ENCODE peak calls at places on chromosomes 2 and 18, in ten cellular contexts. X, E, H, I, N, G, J, M, C and R are unnamed samples.

GRCh38 chr18:31225668-31226067 is 63.0 kb upstream of the DSC1 start:
- DNase-seq in X (no peak), E (no peak), H (no peak), I (no peak), N (no peak), G (no peak), J (peak), M (peak), C (no peak), R (no peak)

GRCh38 chr2:189624648-189625355 is 36.5 kb upstream of the ASNSD1 start:
- DNase-seq in X (no peak), E (no peak), H (no peak), I (peak), N (no peak), G (no peak), J (no peak), M (peak), C (no peak), R (no peak)

GRCh38 chr2:13255485-13255884 is 538.7 kb downstream of the TRIB2 start:
- DNase-seq in X (no peak), E (no peak), H (no peak), I (no peak), N (no peak), G (no peak), J (no peak), M (no peak), C (no peak), R (no peak)

GRCh38 chr2:134515137-134515536 is 203.7 kb downstream of the TMEM163 start:
- DNase-seq in X (no peak), E (no peak), H (no peak), I (no peak), N (no peak), G (no peak), J (no peak), M (no peak), C (no peak), R (no peak)

GRCh38 chr2:73893764-73894474 is 1.1 kb downstream of the ACTG2 start:
- DNase-seq in X (no peak), E (no peak), H (no peak), I (no peak), N (no peak), G (no peak), J (no peak), M (no peak), C (no peak), R (no peak)

GRCh38 chr2:241008711-241009121 is 10.3 kb downstream of the SNED1 start:
- DNase-seq in X (peak), E (no peak), H (peak), I (no peak), N (no peak), G (no peak), J (no peak), M (no peak), C (no peak), R (no peak)

GRCh38 chr2:4354678-4355077 is 651.3 kb downstream of the DCDC2C start:
- DNase-seq in X (no peak), E (peak), H (peak), I (peak), N (peak), G (no peak), J (no peak), M (no peak), C (no peak), R (peak)

GRCh38 chr2:237674731-237675276 is 47.4 kb downstream of the LRRFIP1 start:
- DNase-seq in X (no peak), E (peak), H (peak), I (no peak), N (peak), G (peak), J (peak), M (peak), C (peak), R (peak)

GRCh38 chr2:136212426-136213378 is 94.8 kb upstream of the CXCR4 start:
- DNase-seq in X (no peak), E (no peak), H (no peak), I (no peak), N (no peak), G (no peak), J (no peak), M (no peak), C (no peak), R (no peak)

GRCh38 chr2:214630402-214631035 is 179.0 kb downstream of the BARD1 start:
- DNase-seq in X (no peak), E (no peak), H (no peak), I (no peak), N (no peak), G (no peak), J (peak), M (peak), C (no peak), R (no peak)

GRCh38 chr2:239269959-239270358 is 130.9 kb downstream of the HDAC4 start:
- DNase-seq in X (peak), E (no peak), H (no peak), I (no peak), N (no peak), G (no peak), J (no peak), M (no peak), C (no peak), R (no peak)

GRCh38 chr2:137944714-137945113 is 19.6 kb upstream of the HNMT start:
- DNase-seq in X (no peak), E (no peak), H (no peak), I (no peak), N (no peak), G (no peak), J (no peak), M (no peak), C (no peak), R (no peak)

GRCh38 chr18:50282521-50283335 is 1.4 kb upstream of the MBD1 start:
- DNase-seq in X (no peak), E (no peak), H (peak), I (no peak), N (no peak), G (no peak), J (no peak), M (no peak), C (no peak), R (no peak)

GRCh38 chr2:39739386-39739785 is 39.7 kb downstream of the THUMPD2 start:
- DNase-seq in X (no peak), E (no peak), H (no peak), I (no peak), N (no peak), G (no peak), J (no peak), M (no peak), C (no peak), R (no peak)

GRCh38 chr2:50125230-50125629 is 906.7 kb downstream of the NRXN1 start:
- DNase-seq in X (no peak), E (no peak), H (no peak), I (no peak), N (no peak), G (no peak), J (no peak), M (no peak), C (no peak), R (no peak)

GRCh38 chr2:39437522-39438296 is 624 bp upstream of the MAP4K3 start:
- DNase-seq in X (no peak), E (peak), H (peak), I (peak), N (peak), G (peak), J (no peak), M (peak), C (peak), R (no peak)

GRCh38 chr2:75915851-75916634 is 205.3 kb upstream of the GCFC2 start:
- DNase-seq in X (no peak), E (no peak), H (no peak), I (no peak), N (no peak), G (no peak), J (no peak), M (no peak), C (no peak), R (no peak)

GRCh38 chr18:42929181-42929580 is 186.3 kb downstream of the RIT2 start:
- DNase-seq in X (no peak), E (no peak), H (no peak), I (no peak), N (no peak), G (no peak), J (peak), M (no peak), C (no peak), R (no peak)

GRCh38 chr2:23697676-23698075 is 229.2 kb downstream of the ATAD2B start:
- DNase-seq in X (no peak), E (no peak), H (no peak), I (no peak), N (no peak), G (no peak), J (peak), M (no peak), C (no peak), R (no peak)

GRCh38 chr2:23531881-23532280 is 146.9 kb downstream of the KLHL29 start:
- DNase-seq in X (no peak), E (no peak), H (no peak), I (no peak), N (no peak), G (no peak), J (no peak), M (no peak), C (no peak), R (no peak)

GRCh38 chr2:191020742-191021381 is 6.9 kb upstream of the STAT1 start:
- DNase-seq in X (no peak), E (no peak), H (peak), I (peak), N (peak), G (peak), J (peak), M (peak), C (peak), R (no peak)

GRCh38 chr2:204437815-204438766 is 107.2 kb upstream of the PARD3B start:
- DNase-seq in X (no peak), E (no peak), H (peak), I (no peak), N (no peak), G (no peak), J (no peak), M (no peak), C (no peak), R (no peak)

DNA sequence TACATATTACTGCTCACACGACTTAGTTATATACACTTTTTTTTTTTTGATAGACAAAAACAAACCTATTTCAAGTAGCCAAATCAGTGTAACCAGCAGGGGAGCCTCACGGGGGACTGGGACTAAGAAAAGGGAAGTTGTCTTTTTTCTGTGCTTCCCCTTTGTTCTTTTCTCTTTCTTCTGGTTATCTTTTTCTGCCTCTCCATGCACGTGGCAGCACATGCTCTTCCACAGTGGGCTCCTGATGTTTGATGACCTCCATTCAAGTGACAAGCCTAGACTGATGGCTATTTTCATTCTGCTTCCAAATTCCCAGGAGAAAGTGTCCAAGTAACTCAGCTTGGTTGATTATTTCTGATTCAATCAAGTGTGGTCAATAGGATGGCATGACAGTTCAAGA is 98.2 kb upstream of the STK39 start:
- DNase-seq in X (no peak), E (no peak), H (no peak), I (no peak), N (no peak), G (no peak), J (no peak), M (no peak), C (no peak), R (no peak)
- TF ChIP-seq CTCF in X (no peak), E (no peak), H (no peak), I (no peak), N (no peak), G (no peak), J (no peak), M (no peak), C (no peak), R (no peak)

DNA sequence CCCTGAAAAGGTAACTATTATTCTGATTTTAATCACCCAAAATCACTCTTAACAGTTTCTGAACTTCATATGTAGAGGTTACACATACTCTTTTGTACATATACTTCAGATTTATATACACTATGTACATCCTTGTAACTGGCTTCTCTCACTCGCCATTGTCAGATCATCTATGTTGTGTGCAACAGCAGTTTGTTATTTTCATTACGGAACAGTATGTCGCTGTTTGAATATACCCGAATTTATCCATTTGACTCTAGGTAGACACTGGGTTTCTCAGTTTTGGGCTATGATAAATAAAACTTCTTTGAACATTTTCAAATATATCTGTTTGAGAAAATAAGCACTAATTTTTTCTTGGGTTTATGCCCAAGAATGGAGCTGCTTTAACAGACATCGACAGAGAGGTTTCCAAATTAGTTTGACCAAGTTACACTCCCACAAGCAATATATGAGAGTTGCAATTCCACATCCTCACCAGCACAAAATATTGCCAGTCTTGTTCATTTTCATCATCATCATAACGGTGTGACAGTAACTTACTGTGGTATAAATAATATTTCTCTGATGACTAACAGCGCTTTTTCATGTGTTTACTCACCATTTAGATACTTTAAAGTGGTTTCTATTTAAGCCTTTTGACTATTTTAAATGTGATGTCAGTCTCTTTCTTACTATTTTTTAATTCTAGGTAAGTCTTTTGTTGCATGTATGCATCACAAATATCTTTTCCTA is 80.9 kb downstream of the SMC6 start:
- DNase-seq in X (no peak), E (no peak), H (no peak), I (no peak), N (no peak), G (no peak), J (peak), M (peak), C (no peak), R (no peak)
- TF ChIP-seq CTCF in X (no peak), E (no peak), H (no peak), I (no peak), N (no peak), G (no peak), J (peak), M (no peak), C (no peak), R (no peak)

DNA sequence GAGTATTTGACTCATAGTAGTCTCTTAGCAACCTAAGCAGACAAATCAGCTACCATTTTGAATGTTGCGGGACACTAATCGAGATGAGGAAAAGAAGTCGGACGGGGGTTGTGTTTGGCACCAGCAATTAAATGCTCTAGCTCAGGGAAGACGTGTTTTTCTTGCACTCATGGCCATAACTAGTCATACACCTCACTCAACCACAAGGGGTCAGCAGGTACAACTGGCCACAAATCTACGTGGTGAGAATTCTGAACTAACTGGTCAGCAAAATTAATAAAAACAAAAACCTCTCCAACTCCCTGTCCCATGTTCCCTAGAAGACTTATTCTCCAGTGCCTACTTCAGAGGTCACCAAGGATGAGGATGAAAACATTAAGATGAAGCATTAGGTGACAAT is 1467.8 kb downstream of the DPP10 start:
- DNase-seq in X (no peak), E (peak), H (no peak), I (no peak), N (no peak), G (no peak), J (no peak), M (no peak), C (no peak), R (peak)
- TF ChIP-seq CTCF in X (peak), E (peak), H (peak), I (no peak), N (no peak), G (no peak), J (no peak), M (no peak), C (no peak), R (peak)

DNA sequence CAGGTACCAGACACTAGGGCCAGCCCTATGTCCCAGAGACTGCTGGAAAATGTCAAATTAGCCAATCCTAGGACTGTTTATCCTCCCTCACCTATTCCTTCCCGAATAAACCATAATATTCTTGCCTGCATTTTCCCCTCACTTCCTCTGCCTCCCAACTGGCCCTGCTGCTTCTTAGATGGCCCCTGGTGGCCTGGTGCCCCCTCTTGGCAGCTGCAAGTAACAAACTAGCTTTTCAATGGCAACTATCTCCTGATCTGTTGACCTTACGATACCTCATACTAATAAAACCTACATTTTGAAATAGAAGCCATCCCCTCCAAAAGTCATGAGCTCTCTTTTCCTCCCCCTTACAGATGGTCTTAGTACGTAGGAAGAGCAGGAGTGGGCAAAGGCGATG is 132.0 kb downstream of the ALPK2 start:
- DNase-seq in X (no peak), E (no peak), H (no peak), I (peak), N (no peak), G (no peak), J (no peak), M (no peak), C (no peak), R (peak)
- TF ChIP-seq CTCF in X (peak), E (peak), H (no peak), I (peak), N (no peak), G (no peak), J (no peak), M (peak), C (no peak), R (peak)

GRCh38 chr2:20914771-20915170 is 91.9 kb upstream of the LDAH start:
- DNase-seq in X (no peak), E (no peak), H (no peak), I (no peak), N (no peak), G (no peak), J (no peak), M (no peak), C (no peak), R (no peak)
- TF ChIP-seq CTCF in X (no peak), E (no peak), H (no peak), I (no peak), N (no peak), G (no peak), J (no peak), M (no peak), C (no peak), R (no peak)

DNA sequence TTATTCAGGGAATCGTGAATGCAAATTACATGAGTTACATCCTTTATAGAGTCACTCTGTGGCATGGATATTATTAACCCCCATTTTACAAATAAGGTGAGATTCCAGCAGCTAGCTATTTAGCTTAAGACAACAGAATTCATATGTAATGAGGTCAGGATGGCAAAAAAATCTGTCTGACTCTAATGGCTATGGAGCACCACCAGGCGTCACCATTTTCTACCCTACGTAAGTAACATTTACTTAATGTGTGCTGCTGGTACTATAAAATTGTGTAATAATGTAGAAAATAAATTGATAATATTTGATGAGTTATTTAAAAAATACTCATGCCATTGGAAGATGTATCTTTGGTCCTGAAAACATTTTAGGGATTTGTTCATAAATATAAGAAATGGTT is 2040.1 kb upstream of the LRRTM1 start:
- DNase-seq in X (no peak), E (no peak), H (no peak), I (no peak), N (no peak), G (no peak), J (no peak), M (no peak), C (no peak), R (no peak)
- TF ChIP-seq CTCF in X (peak), E (peak), H (no peak), I (no peak), N (no peak), G (no peak), J (no peak), M (no peak), C (no peak), R (peak)

GRCh38 chr2:224135881-224136280 is 96.8 kb upstream of the SERPINE2 start:
- DNase-seq in X (no peak), E (no peak), H (no peak), I (no peak), N (no peak), G (no peak), J (no peak), M (no peak), C (no peak), R (no peak)
- TF ChIP-seq CTCF in X (no peak), E (no peak), H (no peak), I (no peak), N (no peak), G (no peak), J (no peak), M (no peak), C (no peak), R (no peak)

GRCh38 chr2:132400169-132400900 is 16.3 kb upstream of the GPR39 start:
- DNase-seq in X (no peak), E (no peak), H (peak), I (peak), N (peak), G (no peak), J (peak), M (peak), C (no peak), R (no peak)
- TF ChIP-seq CTCF in X (no peak), E (no peak), H (no peak), I (no peak), N (no peak), G (no peak), J (no peak), M (no peak), C (no peak), R (no peak)